ENCODE peak calls at places on chromosomes 13 and 19, in five cellular contexts. R, J, T, O and X are unnamed samples.
A peak's percentile ranks its signal among the peaks of the same experiment; 100 is the strongest.

GRCh38 chr19:13091400-13092161 is 11.1 kb downstream of the LYL1 start:
- DNase-seq in R (no peak), J (peak; percentile 54), T (no peak), O (no peak), X (peak; percentile 65)

GRCh38 chr13:110530839-110531499 is 30.6 kb downstream of the RAB20 start:
- DNase-seq in R (no peak), J (no peak), T (no peak), O (no peak), X (no peak)

GRCh38 chr19:49114630-49115363 is 627 bp downstream of the LIN7B start:
- DNase-seq in R (peak; percentile 42), J (peak; percentile 51), T (peak; percentile 30), O (peak; percentile 49), X (peak; percentile 88)

GRCh38 chr19:19740755-19741154 is 7.8 kb upstream of the ZNF14 start:
- DNase-seq in R (no peak), J (no peak), T (no peak), O (no peak), X (no peak)

GRCh38 chr13:101416181-101417042 is at the start of gene NALCN:
- DNase-seq in R (no peak), J (peak; percentile 13), T (no peak), O (no peak), X (peak; percentile 78)

GRCh38 chr19:35170359-35171061 is 16.0 kb downstream of the FXYD5 start:
- DNase-seq in R (no peak), J (no peak), T (no peak), O (no peak), X (peak; percentile 30)

GRCh38 chr13:28854657-28855056 is 34.5 kb downstream of the MTUS2 start:
- DNase-seq in R (no peak), J (no peak), T (no peak), O (no peak), X (peak; percentile 63)

GRCh38 chr13:90485441-90485840 is 862.0 kb upstream of the MIR17HG start:
- DNase-seq in R (no peak), J (peak; percentile 89), T (no peak), O (no peak), X (no peak)

GRCh38 chr13:22883961-22884360 is 296.8 kb upstream of the SGCG start:
- DNase-seq in R (no peak), J (no peak), T (no peak), O (no peak), X (peak; percentile 56)

GRCh38 chr13:111337741-111338140 is 17.3 kb downstream of the TEX29 start:
- DNase-seq in R (no peak), J (no peak), T (no peak), O (no peak), X (peak; percentile 10)

GRCh38 chr13:46124531-46124966 is 19.7 kb upstream of the CPB2 start:
- DNase-seq in R (no peak), J (no peak), T (no peak), O (no peak), X (no peak)

GRCh38 chr13:30806784-30807183 is 71.4 kb downstream of the ALOX5AP start:
- DNase-seq in R (no peak), J (peak; percentile 65), T (no peak), O (no peak), X (no peak)

GRCh38 chr13:75907044-75907443 is 270.9 kb downstream of the LMO7 start:
- DNase-seq in R (no peak), J (no peak), T (no peak), O (no peak), X (peak; percentile 49)

GRCh38 chr13:24854311-24854710 is 90.3 kb downstream of the RNF17 start:
- DNase-seq in R (no peak), J (peak; percentile 59), T (no peak), O (no peak), X (no peak)

GRCh38 chr19:39032164-39032918 is at the start of gene FBXO27:
- DNase-seq in R (no peak), J (no peak), T (peak; percentile 11), O (no peak), X (peak; percentile 91)

GRCh38 chr19:3857449-3858003 is 11.3 kb downstream of the ZFR2 start:
- DNase-seq in R (no peak), J (no peak), T (peak; percentile 56), O (no peak), X (no peak)

GRCh38 chr19:57599377-57599760 is 316 bp upstream of the ZNF530 start:
- DNase-seq in R (no peak), J (no peak), T (no peak), O (no peak), X (no peak)

GRCh38 chr19:44626067-44626624 is 12.8 kb downstream of the IGSF23 start:
- DNase-seq in R (no peak), J (peak; percentile 80), T (no peak), O (no peak), X (no peak)

GRCh38 chr13:28220166-28220565 is 81.8 kb downstream of the PAN3 start:
- DNase-seq in R (no peak), J (peak; percentile 52), T (no peak), O (no peak), X (no peak)

GRCh38 chr13:85076343-85076742 is 722.9 kb downstream of the SLITRK6 start:
- DNase-seq in R (no peak), J (no peak), T (no peak), O (no peak), X (no peak)

GRCh38 chr19:13099073-13099999 is 3.3 kb downstream of the LYL1 start:
- DNase-seq in R (peak; percentile 76), J (peak; percentile 15), T (peak; percentile 69), O (peak; percentile 77), X (peak; percentile 80)

GRCh38 chr13:62875118-62875640 is 1459.5 kb upstream of the PCDH20 start:
- DNase-seq in R (no peak), J (peak; percentile 11), T (no peak), O (no peak), X (no peak)

GRCh38 chr19:1223018-1223855 is 14.6 kb downstream of the CBARP start:
- DNase-seq in R (no peak), J (peak; percentile 37), T (no peak), O (no peak), X (peak; percentile 91)